ENCODE peak calls at places on chromosome 3, in ten cellular contexts. One of them, this sample, is unnamed.

GRCh38 chr3:42061711-42062408 is 29.3 kb upstream of the TRAK1 start:
- DNase-seq in gastrocnemius medialis: peak; percentile 94
- DNase-seq in fibroblast of lung: peak; percentile 90
- DNase-seq in cardiac muscle cell: peak; percentile 92
- DNase-seq in GM06990: no peak
- DNase-seq in body of pancreas: peak; percentile 62
- DNase-seq in bronchial epithelial cell: peak; percentile 93
- DNase-seq in left ventricle myocardium inferior: peak; percentile 85
- DNase-seq in RWPE2: peak; percentile 83
- DNase-seq in tibial nerve: peak; percentile 47
- DNase-seq in this sample: peak; percentile 92

GRCh38 chr3:107235193-107235922 is 141.9 kb upstream of the CCDC54 start:
- DNase-seq in left ventricle myocardium inferior: no peak
- DNase-seq in body of pancreas: no peak
- DNase-seq in gastrocnemius medialis: no peak
- DNase-seq in tibial nerve: no peak
- DNase-seq in fibroblast of lung: no peak
- DNase-seq in RWPE2: no peak
- DNase-seq in cardiac muscle cell: peak; percentile 50
- DNase-seq in GM06990: no peak
- DNase-seq in bronchial epithelial cell: no peak
- DNase-seq in this sample: peak; percentile 25

GRCh38 chr3:129432671-129433070 is 4.2 kb upstream of the EFCAB12 start:
- DNase-seq in gastrocnemius medialis: no peak
- DNase-seq in RWPE2: no peak
- DNase-seq in bronchial epithelial cell: no peak
- DNase-seq in body of pancreas: no peak
- DNase-seq in left ventricle myocardium inferior: no peak
- DNase-seq in tibial nerve: no peak
- DNase-seq in fibroblast of lung: no peak
- DNase-seq in cardiac muscle cell: no peak
- DNase-seq in GM06990: no peak
- DNase-seq in this sample: no peak

GRCh38 chr3:15450611-15451467 is 23.4 kb downstream of the EAF1 start:
- DNase-seq in GM06990: no peak
- DNase-seq in RWPE2: no peak
- DNase-seq in cardiac muscle cell: no peak
- DNase-seq in body of pancreas: no peak
- DNase-seq in bronchial epithelial cell: no peak
- DNase-seq in left ventricle myocardium inferior: no peak
- DNase-seq in gastrocnemius medialis: no peak
- DNase-seq in tibial nerve: no peak
- DNase-seq in fibroblast of lung: no peak
- DNase-seq in this sample: no peak

GRCh38 chr3:60079076-60079475 is 1029.3 kb upstream of the CFAP20DC start:
- DNase-seq in GM06990: no peak
- DNase-seq in bronchial epithelial cell: no peak
- DNase-seq in gastrocnemius medialis: no peak
- DNase-seq in cardiac muscle cell: no peak
- DNase-seq in left ventricle myocardium inferior: no peak
- DNase-seq in tibial nerve: no peak
- DNase-seq in fibroblast of lung: no peak
- DNase-seq in RWPE2: no peak
- DNase-seq in body of pancreas: no peak
- DNase-seq in this sample: no peak

GRCh38 chr3:25041871-25042584 is 386.0 kb upstream of the RARB start:
- DNase-seq in bronchial epithelial cell: no peak
- DNase-seq in gastrocnemius medialis: no peak
- DNase-seq in GM06990: no peak
- DNase-seq in fibroblast of lung: no peak
- DNase-seq in left ventricle myocardium inferior: no peak
- DNase-seq in body of pancreas: no peak
- DNase-seq in tibial nerve: no peak
- DNase-seq in RWPE2: no peak
- DNase-seq in cardiac muscle cell: no peak
- DNase-seq in this sample: no peak

GRCh38 chr3:169769287-169770181 is at the start of gene ACTRT3:
- DNase-seq in gastrocnemius medialis: peak; percentile 33
- DNase-seq in bronchial epithelial cell: peak; percentile 61
- DNase-seq in RWPE2: peak; percentile 73
- DNase-seq in body of pancreas: peak; percentile 65
- DNase-seq in GM06990: peak; percentile 83
- DNase-seq in tibial nerve: peak; percentile 30
- DNase-seq in left ventricle myocardium inferior: peak; percentile 69
- DNase-seq in cardiac muscle cell: peak; percentile 82
- DNase-seq in fibroblast of lung: peak; percentile 61
- DNase-seq in this sample: peak; percentile 59

GRCh38 chr3:61936344-61936937 is 375.1 kb downstream of the PTPRG start:
- DNase-seq in body of pancreas: no peak
- DNase-seq in tibial nerve: no peak
- DNase-seq in cardiac muscle cell: peak; percentile 50
- DNase-seq in bronchial epithelial cell: no peak
- DNase-seq in fibroblast of lung: peak; percentile 25
- DNase-seq in gastrocnemius medialis: no peak
- DNase-seq in RWPE2: no peak
- DNase-seq in left ventricle myocardium inferior: no peak
- DNase-seq in GM06990: no peak
- DNase-seq in this sample: peak; percentile 25

GRCh38 chr3:169104972-169105371 is 558.5 kb downstream of the MECOM start:
- DNase-seq in body of pancreas: no peak
- DNase-seq in left ventricle myocardium inferior: no peak
- DNase-seq in gastrocnemius medialis: no peak
- DNase-seq in bronchial epithelial cell: peak; percentile 81
- DNase-seq in tibial nerve: no peak
- DNase-seq in GM06990: no peak
- DNase-seq in RWPE2: no peak
- DNase-seq in fibroblast of lung: peak; percentile 64
- DNase-seq in cardiac muscle cell: peak; percentile 65
- DNase-seq in this sample: peak; percentile 51

GRCh38 chr3:50562866-50563265 is 4.7 kb downstream of the C3orf18 start:
- DNase-seq in fibroblast of lung: no peak
- DNase-seq in tibial nerve: no peak
- DNase-seq in left ventricle myocardium inferior: no peak
- DNase-seq in gastrocnemius medialis: no peak
- DNase-seq in RWPE2: no peak
- DNase-seq in body of pancreas: no peak
- DNase-seq in GM06990: no peak
- DNase-seq in cardiac muscle cell: peak; percentile 33
- DNase-seq in bronchial epithelial cell: peak; percentile 86
- DNase-seq in this sample: no peak

GRCh38 chr3:152460936-152461335 is 192.2 kb downstream of the MBNL1 start:
- DNase-seq in left ventricle myocardium inferior: no peak
- DNase-seq in fibroblast of lung: no peak
- DNase-seq in tibial nerve: no peak
- DNase-seq in gastrocnemius medialis: no peak
- DNase-seq in GM06990: no peak
- DNase-seq in bronchial epithelial cell: no peak
- DNase-seq in cardiac muscle cell: peak; percentile 40
- DNase-seq in RWPE2: no peak
- DNase-seq in body of pancreas: no peak
- DNase-seq in this sample: no peak

GRCh38 chr3:190514163-190515153 is 573 bp downstream of the IL1RAP start:
- DNase-seq in gastrocnemius medialis: peak; percentile 23
- DNase-seq in GM06990: peak; percentile 14
- DNase-seq in cardiac muscle cell: peak; percentile 73
- DNase-seq in fibroblast of lung: peak; percentile 62
- DNase-seq in RWPE2: no peak
- DNase-seq in tibial nerve: peak; percentile 22
- DNase-seq in bronchial epithelial cell: peak; percentile 44
- DNase-seq in body of pancreas: peak; percentile 50
- DNase-seq in left ventricle myocardium inferior: peak; percentile 37
- DNase-seq in this sample: peak; percentile 38

GRCh38 chr3:55180936-55181535 is 253.2 kb upstream of the LRTM1 start:
- DNase-seq in RWPE2: no peak
- DNase-seq in GM06990: no peak
- DNase-seq in bronchial epithelial cell: peak; percentile 34
- DNase-seq in left ventricle myocardium inferior: no peak
- DNase-seq in fibroblast of lung: peak; percentile 66
- DNase-seq in cardiac muscle cell: peak; percentile 68
- DNase-seq in gastrocnemius medialis: no peak
- DNase-seq in tibial nerve: no peak
- DNase-seq in body of pancreas: peak; percentile 31
- DNase-seq in this sample: peak; percentile 51

GRCh38 chr3:47193871-47194859 is 30.3 kb upstream of the SETD2 start:
- DNase-seq in tibial nerve: no peak
- DNase-seq in fibroblast of lung: peak; percentile 60
- DNase-seq in bronchial epithelial cell: peak; percentile 29
- DNase-seq in body of pancreas: no peak
- DNase-seq in cardiac muscle cell: peak; percentile 55
- DNase-seq in RWPE2: no peak
- DNase-seq in left ventricle myocardium inferior: no peak
- DNase-seq in gastrocnemius medialis: no peak
- DNase-seq in GM06990: no peak
- DNase-seq in this sample: no peak

GRCh38 chr3:38226273-38226672 is 39.3 kb upstream of the SLC22A13 start:
- DNase-seq in left ventricle myocardium inferior: no peak
- DNase-seq in gastrocnemius medialis: no peak
- DNase-seq in tibial nerve: no peak
- DNase-seq in RWPE2: no peak
- DNase-seq in body of pancreas: no peak
- DNase-seq in GM06990: no peak
- DNase-seq in bronchial epithelial cell: peak; percentile 75
- DNase-seq in fibroblast of lung: no peak
- DNase-seq in cardiac muscle cell: no peak
- DNase-seq in this sample: peak; percentile 14
- H3K36me3 ChIP-seq in left ventricle myocardium inferior: peaks cover 55% of the 10 kb centered on the region
- H3K36me3 ChIP-seq in gastrocnemius medialis: peaks cover 59% of the 10 kb centered on the region
- H3K36me3 ChIP-seq in tibial nerve: no peaks in the 10 kb centered on the region
- H3K36me3 ChIP-seq in RWPE2: peaks cover 92% of the 10 kb centered on the region
- H3K36me3 ChIP-seq in body of pancreas: peaks cover 3% of the 10 kb centered on the region
- H3K36me3 ChIP-seq in GM06990: peaks cover 5% of the 10 kb centered on the region
- H3K36me3 ChIP-seq in bronchial epithelial cell: peaks cover 4% of the 10 kb centered on the region
- H3K36me3 ChIP-seq in fibroblast of lung: no peaks in the 10 kb centered on the region
- H3K36me3 ChIP-seq in cardiac muscle cell: peaks cover 19% of the 10 kb centered on the region
- H3K36me3 ChIP-seq in this sample: peaks cover 9% of the 10 kb centered on the region

DNA sequence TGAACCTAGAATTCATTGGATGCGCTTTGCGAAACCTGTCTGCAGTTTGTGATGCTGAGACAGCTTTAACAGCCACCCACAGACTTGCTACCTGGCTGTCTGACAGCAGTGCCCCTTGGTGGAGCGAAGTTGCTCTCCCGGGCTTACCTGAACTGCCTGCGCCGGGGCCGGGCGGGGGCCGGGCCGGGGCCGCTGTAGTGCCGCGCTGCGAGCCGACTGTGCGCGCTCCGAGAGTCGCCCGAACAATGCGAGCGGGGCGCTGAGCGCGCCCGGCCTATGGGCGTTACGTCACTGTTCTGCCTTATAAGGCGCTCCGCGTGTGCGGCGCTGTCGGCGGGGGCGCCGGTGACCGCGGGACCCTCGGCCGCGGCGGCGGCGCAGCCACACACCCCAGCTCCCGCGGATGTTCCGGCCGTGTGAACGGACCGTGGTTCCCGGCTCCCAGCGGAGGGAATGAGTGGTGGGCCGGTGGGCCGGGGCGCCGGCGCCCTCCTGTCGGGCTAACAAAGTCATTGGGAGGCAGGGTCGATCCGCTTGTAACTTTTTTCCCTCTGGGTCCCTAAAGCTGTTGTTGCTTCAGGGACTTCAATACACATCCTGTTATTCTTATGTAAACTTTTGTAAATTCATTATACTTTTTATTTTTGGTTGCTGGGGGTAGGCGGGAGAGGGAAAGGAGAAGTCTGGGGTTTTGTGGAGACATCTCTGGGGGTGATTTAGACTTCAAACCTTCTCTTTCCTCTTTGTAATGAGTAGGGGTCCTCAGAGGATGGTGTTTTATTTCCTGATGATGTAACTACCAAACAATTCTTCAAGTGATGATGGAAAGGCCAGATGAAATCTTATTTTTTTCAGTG is 58.5 kb downstream of the CMSS1 start:
- DNase-seq in cardiac muscle cell: peak; percentile 86
- DNase-seq in bronchial epithelial cell: peak; percentile 69
- DNase-seq in fibroblast of lung: peak; percentile 78
- DNase-seq in body of pancreas: peak; percentile 79
- DNase-seq in RWPE2: peak; percentile 69
- DNase-seq in gastrocnemius medialis: peak; percentile 74
- DNase-seq in GM06990: peak; percentile 90
- DNase-seq in left ventricle myocardium inferior: peak; percentile 85
- DNase-seq in tibial nerve: peak; percentile 60
- DNase-seq in this sample: peak; percentile 75
- H3K4me3 ChIP-seq in cardiac muscle cell: peak overlapping the region; percentile 44
- H3K4me3 ChIP-seq in bronchial epithelial cell: peak overlapping the region; percentile 87
- H3K4me3 ChIP-seq in fibroblast of lung: peak overlapping the region; percentile 89
- H3K4me3 ChIP-seq in body of pancreas: peak overlapping the region; percentile 15
- H3K4me3 ChIP-seq in RWPE2: peak overlapping the region; percentile 46
- H3K4me3 ChIP-seq in gastrocnemius medialis: peak overlapping the region; percentile 89
- H3K4me3 ChIP-seq in GM06990: peak overlapping the region; percentile 76
- H3K4me3 ChIP-seq in left ventricle myocardium inferior: peak overlapping the region; percentile 80
- H3K4me3 ChIP-seq in tibial nerve: peak overlapping the region; percentile 55
- H3K4me3 ChIP-seq in this sample: peak overlapping the region; percentile 81

GRCh38 chr3:567488-568173 is 371.1 kb downstream of the CHL1 start:
- DNase-seq in cardiac muscle cell: no peak
- DNase-seq in left ventricle myocardium inferior: no peak
- DNase-seq in tibial nerve: no peak
- DNase-seq in GM06990: no peak
- DNase-seq in gastrocnemius medialis: no peak
- DNase-seq in body of pancreas: no peak
- DNase-seq in RWPE2: no peak
- DNase-seq in fibroblast of lung: no peak
- DNase-seq in bronchial epithelial cell: no peak
- DNase-seq in this sample: no peak
- TF ChIP-seq CTCF in cardiac muscle cell: no peak
- TF ChIP-seq CTCF in left ventricle myocardium inferior: no peak
- TF ChIP-seq CTCF in tibial nerve: no peak
- TF ChIP-seq CTCF in GM06990: no peak
- TF ChIP-seq CTCF in gastrocnemius medialis: no peak
- TF ChIP-seq CTCF in body of pancreas: no peak
- TF ChIP-seq CTCF in RWPE2: no peak
- TF ChIP-seq CTCF in fibroblast of lung: no peak
- TF ChIP-seq CTCF in bronchial epithelial cell: no peak
- TF ChIP-seq CTCF in this sample: no peak

GRCh38 chr3:192543163-192543562 is 184.2 kb downstream of the FGF12 start:
- DNase-seq in left ventricle myocardium inferior: no peak
- DNase-seq in bronchial epithelial cell: no peak
- DNase-seq in cardiac muscle cell: no peak
- DNase-seq in tibial nerve: no peak
- DNase-seq in RWPE2: no peak
- DNase-seq in fibroblast of lung: no peak
- DNase-seq in GM06990: no peak
- DNase-seq in body of pancreas: no peak
- DNase-seq in gastrocnemius medialis: no peak
- DNase-seq in this sample: no peak

GRCh38 chr3:192550356-192550755 is 177.0 kb downstream of the FGF12 start:
- DNase-seq in bronchial epithelial cell: peak; percentile 56
- DNase-seq in body of pancreas: no peak
- DNase-seq in GM06990: no peak
- DNase-seq in fibroblast of lung: no peak
- DNase-seq in tibial nerve: no peak
- DNase-seq in RWPE2: no peak
- DNase-seq in gastrocnemius medialis: no peak
- DNase-seq in left ventricle myocardium inferior: no peak
- DNase-seq in cardiac muscle cell: no peak
- DNase-seq in this sample: no peak

DNA sequence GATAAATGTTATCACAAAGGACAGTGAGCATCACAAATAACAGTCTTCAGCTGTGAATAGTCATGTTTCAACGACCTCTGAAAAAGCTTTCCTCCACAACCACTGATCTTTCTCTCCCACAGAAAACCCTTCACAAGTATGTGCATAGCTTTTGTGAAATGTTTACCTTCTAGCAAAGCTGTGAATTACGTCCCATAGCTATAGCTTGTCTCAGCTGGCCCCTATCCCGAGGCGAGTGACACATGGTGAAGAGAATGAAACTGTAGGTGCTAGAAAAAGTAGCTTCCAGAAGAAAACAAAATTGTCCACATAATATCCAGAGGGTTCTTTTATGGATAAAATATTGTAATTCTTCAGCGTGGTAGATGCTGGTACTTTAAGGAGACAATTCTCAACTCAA is 182.0 kb downstream of the FGF12 start:
- DNase-seq in tibial nerve: no peak
- DNase-seq in GM06990: no peak
- DNase-seq in fibroblast of lung: no peak
- DNase-seq in gastrocnemius medialis: no peak
- DNase-seq in left ventricle myocardium inferior: no peak
- DNase-seq in bronchial epithelial cell: peak; percentile 77
- DNase-seq in body of pancreas: no peak
- DNase-seq in RWPE2: no peak
- DNase-seq in cardiac muscle cell: no peak
- DNase-seq in this sample: no peak
- H3K36me3 ChIP-seq in tibial nerve: no peaks in the 10 kb centered on the region
- H3K36me3 ChIP-seq in GM06990: no peaks in the 10 kb centered on the region
- H3K36me3 ChIP-seq in fibroblast of lung: no peaks in the 10 kb centered on the region
- H3K36me3 ChIP-seq in gastrocnemius medialis: no peaks in the 10 kb centered on the region
- H3K36me3 ChIP-seq in left ventricle myocardium inferior: no peaks in the 10 kb centered on the region
- H3K36me3 ChIP-seq in bronchial epithelial cell: no peaks in the 10 kb centered on the region
- H3K36me3 ChIP-seq in body of pancreas: no peaks in the 10 kb centered on the region
- H3K36me3 ChIP-seq in RWPE2: no peaks in the 10 kb centered on the region
- H3K36me3 ChIP-seq in cardiac muscle cell: no peaks in the 10 kb centered on the region
- H3K36me3 ChIP-seq in this sample: no peaks in the 10 kb centered on the region